ENCODE peak calls at places on chromosome 19, in ten cellular contexts. One of them, this sample, is unnamed.
A peak's percentile ranks its signal among the peaks of the same experiment; 100 is the strongest.

GRCh38 chr19:814108-815078 is 7.4 kb downstream of the PLPPR3 start:
- DNase-seq in left lung: no peak
- DNase-seq in HL-60: peak; percentile 63
- DNase-seq in amygdala: no peak
- DNase-seq in H54: peak; percentile 17
- DNase-seq in hippocampal formation: no peak
- DNase-seq in NCI-H748 treated with DMSO at 0.1 percent for 48 hours: no peak
- DNase-seq in cardiac fibroblast: no peak
- DNase-seq in stimulated activated CD8-positive, alpha-beta memory T cell treated with anti-CD3 and anti-CD28 coated beads, Interleukin-12 subunit alpha, Interleukin-12 subunit beta, amount 100 ng/mL, for 4 hours: no peak
- DNase-seq in caudate nucleus: no peak
- DNase-seq in this sample: no peak

GRCh38 chr19:4871711-4872110 is 4.2 kb upstream of the PLIN3 start:
- DNase-seq in HL-60: no peak
- DNase-seq in H54: no peak
- DNase-seq in cardiac fibroblast: no peak
- DNase-seq in amygdala: no peak
- DNase-seq in stimulated activated CD8-positive, alpha-beta memory T cell treated with anti-CD3 and anti-CD28 coated beads, Interleukin-12 subunit alpha, Interleukin-12 subunit beta, amount 100 ng/mL, for 4 hours: no peak
- DNase-seq in caudate nucleus: no peak
- DNase-seq in left lung: no peak
- DNase-seq in NCI-H748 treated with DMSO at 0.1 percent for 48 hours: no peak
- DNase-seq in hippocampal formation: no peak
- DNase-seq in this sample: no peak

GRCh38 chr19:54096642-54097106 is 3.9 kb downstream of the OSCAR start:
- DNase-seq in hippocampal formation: no peak
- DNase-seq in cardiac fibroblast: peak; percentile 57
- DNase-seq in caudate nucleus: no peak
- DNase-seq in HL-60: peak; percentile 46
- DNase-seq in stimulated activated CD8-positive, alpha-beta memory T cell treated with anti-CD3 and anti-CD28 coated beads, Interleukin-12 subunit alpha, Interleukin-12 subunit beta, amount 100 ng/mL, for 4 hours: peak; percentile 9
- DNase-seq in NCI-H748 treated with DMSO at 0.1 percent for 48 hours: peak; percentile 20
- DNase-seq in H54: no peak
- DNase-seq in left lung: peak; percentile 80
- DNase-seq in amygdala: no peak
- DNase-seq in this sample: no peak

GRCh38 chr19:19540707-19541515 is 2.8 kb downstream of the CILP2 start:
- DNase-seq in left lung: no peak
- DNase-seq in cardiac fibroblast: peak; percentile 19
- DNase-seq in amygdala: no peak
- DNase-seq in caudate nucleus: no peak
- DNase-seq in H54: peak; percentile 80
- DNase-seq in NCI-H748 treated with DMSO at 0.1 percent for 48 hours: no peak
- DNase-seq in HL-60: no peak
- DNase-seq in stimulated activated CD8-positive, alpha-beta memory T cell treated with anti-CD3 and anti-CD28 coated beads, Interleukin-12 subunit alpha, Interleukin-12 subunit beta, amount 100 ng/mL, for 4 hours: peak; percentile 46
- DNase-seq in hippocampal formation: no peak
- DNase-seq in this sample: no peak

GRCh38 chr19:2475018-2475701 is 767 bp upstream of the GADD45B start:
- DNase-seq in cardiac fibroblast: peak; percentile 65
- DNase-seq in caudate nucleus: peak; percentile 51
- DNase-seq in NCI-H748 treated with DMSO at 0.1 percent for 48 hours: peak; percentile 47
- DNase-seq in amygdala: no peak
- DNase-seq in hippocampal formation: peak; percentile 38
- DNase-seq in H54: no peak
- DNase-seq in HL-60: no peak
- DNase-seq in left lung: peak; percentile 89
- DNase-seq in stimulated activated CD8-positive, alpha-beta memory T cell treated with anti-CD3 and anti-CD28 coated beads, Interleukin-12 subunit alpha, Interleukin-12 subunit beta, amount 100 ng/mL, for 4 hours: peak; percentile 52
- DNase-seq in this sample: no peak

GRCh38 chr19:35268546-35269424 is at the start of gene USF2:
- DNase-seq in cardiac fibroblast: peak; percentile 86
- DNase-seq in hippocampal formation: peak; percentile 68
- DNase-seq in amygdala: peak; percentile 58
- DNase-seq in H54: peak; percentile 95
- DNase-seq in stimulated activated CD8-positive, alpha-beta memory T cell treated with anti-CD3 and anti-CD28 coated beads, Interleukin-12 subunit alpha, Interleukin-12 subunit beta, amount 100 ng/mL, for 4 hours: peak; percentile 42
- DNase-seq in NCI-H748 treated with DMSO at 0.1 percent for 48 hours: peak; percentile 16
- DNase-seq in caudate nucleus: peak; percentile 55
- DNase-seq in left lung: peak; percentile 93
- DNase-seq in HL-60: no peak
- DNase-seq in this sample: no peak

GRCh38 chr19:18287836-18288772 is 6.7 kb upstream of the JUND start:
- DNase-seq in hippocampal formation: no peak
- DNase-seq in NCI-H748 treated with DMSO at 0.1 percent for 48 hours: no peak
- DNase-seq in caudate nucleus: no peak
- DNase-seq in cardiac fibroblast: no peak
- DNase-seq in stimulated activated CD8-positive, alpha-beta memory T cell treated with anti-CD3 and anti-CD28 coated beads, Interleukin-12 subunit alpha, Interleukin-12 subunit beta, amount 100 ng/mL, for 4 hours: no peak
- DNase-seq in left lung: no peak
- DNase-seq in amygdala: no peak
- DNase-seq in HL-60: no peak
- DNase-seq in H54: no peak
- DNase-seq in this sample: no peak

GRCh38 chr19:7440188-7440975 is 48.5 kb downstream of the PEX11G start:
- DNase-seq in hippocampal formation: no peak
- DNase-seq in HL-60: no peak
- DNase-seq in caudate nucleus: no peak
- DNase-seq in left lung: peak; percentile 80
- DNase-seq in NCI-H748 treated with DMSO at 0.1 percent for 48 hours: no peak
- DNase-seq in stimulated activated CD8-positive, alpha-beta memory T cell treated with anti-CD3 and anti-CD28 coated beads, Interleukin-12 subunit alpha, Interleukin-12 subunit beta, amount 100 ng/mL, for 4 hours: no peak
- DNase-seq in amygdala: no peak
- DNase-seq in H54: no peak
- DNase-seq in cardiac fibroblast: no peak
- DNase-seq in this sample: no peak

GRCh38 chr19:7934766-7935165 is 8.7 kb downstream of the TIMM44 start:
- DNase-seq in cardiac fibroblast: no peak
- DNase-seq in H54: no peak
- DNase-seq in stimulated activated CD8-positive, alpha-beta memory T cell treated with anti-CD3 and anti-CD28 coated beads, Interleukin-12 subunit alpha, Interleukin-12 subunit beta, amount 100 ng/mL, for 4 hours: no peak
- DNase-seq in hippocampal formation: no peak
- DNase-seq in NCI-H748 treated with DMSO at 0.1 percent for 48 hours: no peak
- DNase-seq in left lung: peak; percentile 57
- DNase-seq in HL-60: no peak
- DNase-seq in caudate nucleus: no peak
- DNase-seq in amygdala: no peak
- DNase-seq in this sample: no peak

This sample was measured in NCI-H524 treated with DMSO at 0.1 percent for 48 hours.